ENCODE peak calls at places on chromosomes 16 and 17, in seven cellular contexts. D, U, J, V, T, O and P are unnamed samples.

GRCh38 chr16:73047536-73048291 is at the start of gene ZFHX3:
- DNase-seq in D (no peak), U (peak), J (peak), V (peak), T (peak), O (peak), P (peak)

GRCh38 chr17:1455291-1455747 is 713 bp downstream of the CRK start:
- DNase-seq in D (peak), U (peak), J (peak), V (peak), T (peak), O (peak), P (peak)

GRCh38 chr16:52578829-52579193 is 31.9 kb upstream of the TOX3 start:
- DNase-seq in D (no peak), U (no peak), J (no peak), V (no peak), T (no peak), O (no peak), P (no peak)

GRCh38 chr17:10186771-10187425 is 11.5 kb downstream of the GAS7 start:
- DNase-seq in D (no peak), U (no peak), J (no peak), V (no peak), T (no peak), O (no peak), P (no peak)

GRCh38 chr16:84568066-84568465 is 49.8 kb downstream of the COTL1 start:
- DNase-seq in D (no peak), U (no peak), J (no peak), V (no peak), T (no peak), O (no peak), P (no peak)

GRCh38 chr16:80034948-80035700 is 434.6 kb upstream of the MAF start:
- DNase-seq in D (no peak), U (no peak), J (no peak), V (no peak), T (no peak), O (no peak), P (no peak)

GRCh38 chr17:72191901-72192300 is 71.1 kb downstream of the SOX9 start:
- DNase-seq in D (no peak), U (no peak), J (no peak), V (no peak), T (no peak), O (no peak), P (no peak)

GRCh38 chr17:73647767-73648542 is 3.7 kb upstream of the SDK2 start:
- DNase-seq in D (no peak), U (no peak), J (no peak), V (no peak), T (no peak), O (no peak), P (no peak)

GRCh38 chr17:76337413-76337777 is 16.3 kb downstream of the PRPSAP1 start:
- DNase-seq in D (no peak), U (no peak), J (peak), V (no peak), T (no peak), O (no peak), P (peak)

GRCh38 chr17:55290721-55291507 is 26.2 kb downstream of the HLF start:
- DNase-seq in D (no peak), U (no peak), J (no peak), V (no peak), T (no peak), O (no peak), P (no peak)

DNA sequence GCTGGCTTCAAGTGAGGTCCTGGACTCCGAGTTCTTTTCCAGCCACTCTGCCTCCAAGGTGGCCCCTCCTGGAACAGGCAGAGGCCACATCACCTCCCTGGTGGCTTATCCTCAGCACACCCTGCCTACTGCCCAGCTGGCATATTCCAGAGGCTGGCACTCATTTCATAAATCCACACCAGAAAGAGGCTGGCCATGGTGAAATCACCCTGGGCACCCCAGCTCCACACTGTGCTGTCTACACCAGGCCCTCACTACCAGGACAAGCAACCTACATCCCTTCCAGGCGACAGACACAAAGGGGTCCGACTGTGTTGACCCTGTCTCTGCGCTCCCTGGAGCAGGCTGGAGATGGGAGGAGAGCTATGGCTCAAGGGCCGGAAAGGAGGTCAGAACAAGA is 100.2 kb downstream of the C16orf78 start:
- DNase-seq in D (no peak), U (no peak), J (no peak), V (no peak), T (no peak), O (no peak), P (no peak)
- H3K27ac ChIP-seq in D (no peak), U (no peak), J (no peak), V (no peak), T (no peak), O (no peak), P (no peak)

GRCh38 chr17:36612323-36612722 is 10.9 kb downstream of the MRM1 start:
- DNase-seq in D (no peak), U (no peak), J (no peak), V (no peak), T (no peak), O (no peak), P (no peak)

GRCh38 chr17:36617773-36618172 is 16.4 kb downstream of the MRM1 start:
- DNase-seq in D (no peak), U (no peak), J (no peak), V (no peak), T (no peak), O (no peak), P (no peak)

GRCh38 chr17:36616391-36617029 is 15.1 kb downstream of the MRM1 start:
- DNase-seq in D (no peak), U (no peak), J (no peak), V (no peak), T (peak), O (no peak), P (no peak)

GRCh38 chr17:36614081-36614480 is 12.7 kb downstream of the MRM1 start:
- DNase-seq in D (no peak), U (no peak), J (no peak), V (no peak), T (no peak), O (no peak), P (no peak)

GRCh38 chr17:36614974-36615373 is 13.6 kb downstream of the MRM1 start:
- DNase-seq in D (no peak), U (no peak), J (no peak), V (no peak), T (no peak), O (no peak), P (no peak)
- H3K27ac ChIP-seq in D (no peak), U (no peak), J (no peak), V (no peak), T (no peak), O (no peak), P (no peak)

DNA sequence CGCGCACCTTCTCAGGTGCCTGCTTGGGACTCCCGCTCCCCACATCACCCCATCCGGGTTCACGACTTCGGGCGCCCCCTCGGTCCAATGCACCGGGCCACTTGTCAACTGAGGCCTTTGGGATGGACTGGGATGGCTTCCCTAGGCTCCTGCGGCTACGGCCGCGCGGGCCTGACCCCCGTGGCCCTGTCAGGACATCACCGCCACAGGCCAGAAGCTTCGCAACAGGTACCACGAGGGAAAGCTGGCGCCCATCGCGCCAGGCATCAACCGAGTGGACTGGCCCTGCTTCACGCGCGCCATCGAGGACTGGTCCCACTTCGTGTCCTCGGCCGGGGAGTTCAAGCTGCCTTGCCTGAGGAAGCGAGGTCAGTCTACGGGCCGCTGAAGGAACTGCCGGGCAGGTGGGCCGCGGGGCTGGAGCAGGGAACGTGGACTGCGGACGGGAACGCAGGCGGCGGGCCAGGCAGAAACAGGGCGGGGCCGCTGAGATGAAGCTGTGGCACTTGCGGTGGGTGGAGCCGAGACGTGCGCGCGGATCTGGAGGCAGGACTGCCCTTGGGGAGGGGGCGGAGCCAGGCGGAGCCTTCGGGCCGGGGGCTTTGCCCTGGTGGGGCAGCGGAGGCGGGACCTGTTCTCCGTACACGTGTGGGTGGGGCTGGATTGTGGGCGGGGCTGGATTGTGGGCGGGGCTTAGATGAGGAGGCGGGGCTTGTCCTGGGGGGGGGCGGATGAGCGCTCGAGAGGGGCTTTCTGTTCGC is 13.7 kb upstream of the CNGB1 start:
- DNase-seq in D (peak), U (peak), J (peak), V (peak), T (peak), O (peak), P (peak)
- H3K27ac ChIP-seq in D (peak), U (no peak), J (no peak), V (no peak), T (peak), O (peak), P (no peak)

GRCh38 chr16:78791011-78791410 is 691.6 kb downstream of the WWOX start:
- DNase-seq in D (no peak), U (no peak), J (no peak), V (no peak), T (no peak), O (no peak), P (no peak)

GRCh38 chr16:78789556-78789955 is 690.1 kb downstream of the WWOX start:
- DNase-seq in D (no peak), U (no peak), J (no peak), V (no peak), T (no peak), O (no peak), P (no peak)

GRCh38 chr16:78794581-78795300 is 695.3 kb downstream of the WWOX start:
- DNase-seq in D (no peak), U (no peak), J (no peak), V (no peak), T (no peak), O (no peak), P (no peak)

GRCh38 chr16:78791926-78792325 is 692.5 kb downstream of the WWOX start:
- DNase-seq in D (no peak), U (no peak), J (no peak), V (no peak), T (no peak), O (no peak), P (no peak)

GRCh38 chr16:78792952-78793351 is 693.5 kb downstream of the WWOX start:
- DNase-seq in D (no peak), U (no peak), J (no peak), V (no peak), T (no peak), O (no peak), P (no peak)
- H3K27ac ChIP-seq in D (no peak), U (no peak), J (no peak), V (no peak), T (no peak), O (no peak), P (no peak)

DNA sequence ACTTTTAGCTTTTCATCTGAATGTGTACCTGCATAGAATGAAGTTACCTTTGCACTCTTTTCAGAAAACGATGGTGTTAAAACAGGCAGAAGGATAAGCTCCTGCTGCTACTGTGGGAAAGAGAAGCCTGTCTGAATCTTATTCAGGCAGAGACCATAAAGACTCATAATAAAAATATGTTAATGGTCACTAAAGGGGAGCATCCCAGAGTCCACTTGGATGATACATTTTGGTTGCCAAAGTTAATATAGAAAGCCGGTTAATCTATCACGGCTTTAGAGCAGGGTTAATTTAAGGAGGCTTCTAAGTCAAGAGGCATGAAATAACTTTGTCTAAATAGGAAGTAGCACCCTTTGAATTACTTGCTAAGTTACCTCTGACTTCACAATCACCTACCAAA is 2.9 kb downstream of the MARCHF10 start:
- DNase-seq in D (no peak), U (no peak), J (peak), V (no peak), T (no peak), O (no peak), P (no peak)
- H3K27ac ChIP-seq in D (peak), U (no peak), J (no peak), V (no peak), T (peak), O (no peak), P (peak)

DNA sequence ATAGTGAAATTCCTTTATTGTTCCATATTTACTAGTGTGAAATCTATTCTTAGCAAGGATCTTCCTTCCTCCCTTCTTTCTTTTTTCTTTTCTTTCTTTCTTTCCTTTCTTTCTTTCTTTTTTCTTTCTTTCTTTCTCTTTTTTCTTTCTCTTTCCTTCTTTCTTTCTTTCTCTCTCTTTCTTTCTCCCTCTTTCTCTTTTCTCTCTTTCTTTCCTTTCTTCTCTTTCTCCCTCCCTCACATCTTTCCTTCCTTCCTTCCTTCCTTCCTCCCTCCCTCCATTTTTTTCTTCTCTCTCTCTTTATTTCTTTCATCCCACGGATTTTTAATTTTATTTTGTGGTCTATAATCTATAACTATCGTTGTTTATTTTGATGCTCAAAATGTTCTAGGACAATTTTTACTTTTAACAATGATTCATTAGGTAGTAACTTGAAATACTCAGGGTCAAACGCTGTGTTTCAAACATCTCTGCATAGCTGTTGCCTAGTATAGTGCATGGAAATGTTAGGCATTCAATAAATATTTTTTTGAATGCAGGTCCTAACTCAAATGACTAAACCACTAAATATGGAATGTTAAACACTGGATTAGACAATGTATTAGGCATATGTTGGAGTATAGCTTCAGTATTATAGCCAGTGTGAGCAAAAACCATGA is 178.3 kb downstream of the MAP2K6 start:
- DNase-seq in D (no peak), U (no peak), J (peak), V (no peak), T (no peak), O (no peak), P (no peak)
- H3K27ac ChIP-seq in D (no peak), U (no peak), J (no peak), V (no peak), T (no peak), O (no peak), P (no peak)

GRCh38 chr16:29820271-29820701 is at the start of gene MVP:
- DNase-seq in D (peak), U (peak), J (peak), V (peak), T (peak), O (peak), P (peak)
- H3K27ac ChIP-seq in D (peak), U (peak), J (peak), V (peak), T (peak), O (peak), P (peak)

GRCh38 chr17:81995463-81996231 is 18.2 kb downstream of the ASPSCR1 start:
- DNase-seq in D (no peak), U (no peak), J (no peak), V (no peak), T (no peak), O (no peak), P (no peak)

GRCh38 chr17:81990836-81991683 is 13.6 kb downstream of the ASPSCR1 start:
- DNase-seq in D (no peak), U (peak), J (no peak), V (no peak), T (no peak), O (no peak), P (no peak)

GRCh38 chr17:81994593-81995462 is 17.4 kb downstream of the ASPSCR1 start:
- DNase-seq in D (no peak), U (no peak), J (no peak), V (no peak), T (no peak), O (no peak), P (no peak)

GRCh38 chr17:81993726-81994592 is 16.5 kb downstream of the ASPSCR1 start:
- DNase-seq in D (no peak), U (no peak), J (no peak), V (no peak), T (no peak), O (no peak), P (no peak)

GRCh38 chr17:81991684-81992513 is 14.5 kb downstream of the ASPSCR1 start:
- DNase-seq in D (no peak), U (peak), J (peak), V (peak), T (peak), O (no peak), P (peak)
- H3K27ac ChIP-seq in D (peak), U (peak), J (no peak), V (peak), T (no peak), O (no peak), P (no peak)

DNA sequence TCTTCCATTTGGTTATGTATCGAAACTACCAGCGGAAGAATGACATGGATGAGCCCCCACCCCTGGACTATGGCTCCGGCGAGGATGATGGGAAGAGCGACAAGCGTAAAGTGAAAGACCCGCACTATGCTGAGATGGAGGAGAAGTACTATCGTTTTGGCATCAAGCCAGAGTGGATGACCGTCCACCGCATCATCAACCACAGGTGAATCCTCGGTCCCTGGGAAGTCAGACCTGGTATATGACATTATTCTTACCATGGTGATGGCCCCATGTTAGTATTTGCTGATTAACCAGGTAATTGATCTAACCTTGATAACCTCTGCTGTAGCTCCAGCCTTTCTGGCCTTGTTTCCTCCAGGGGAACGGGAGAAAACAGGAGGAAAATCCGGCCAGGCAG is 8.5 kb downstream of the CHD3 start:
- DNase-seq in D (no peak), U (no peak), J (no peak), V (no peak), T (no peak), O (no peak), P (no peak)
- H3K27ac ChIP-seq in D (no peak), U (no peak), J (no peak), V (no peak), T (no peak), O (no peak), P (no peak)

GRCh38 chr17:77405867-77406513 is 265.2 kb downstream of the SEC14L1 start:
- DNase-seq in D (no peak), U (no peak), J (no peak), V (no peak), T (no peak), O (no peak), P (no peak)
- H3K27ac ChIP-seq in D (peak), U (peak), J (peak), V (no peak), T (no peak), O (peak), P (no peak)